ENCODE peak calls at places on chromosomes 12 and 14, in six cellular contexts. R is left lung, V is lung, T is fibroblast of lung, E is IMR-90, O is upper lobe of left lung. K is an unnamed sample. For H3K36me3, the result is how much of the 10 kb centered on the place peaks cover.

GRCh38 chr12:105799103-105799502 is 339.7 kb downstream of the NUAK1 start:
- DNase-seq in V (no peak), O (no peak), T (no peak), E (no peak), R (no peak), K (no peak)

GRCh38 chr12:59808317-59808910 is 212.6 kb downstream of the SLC16A7 start:
- DNase-seq in E (peak), R (no peak), O (no peak), V (no peak), T (peak), K (no peak)

GRCh38 chr12:109696485-109697269 is 16.9 kb upstream of the FAM222A start:
- DNase-seq in R (no peak), T (peak), V (no peak), O (no peak), E (peak), K (no peak)

GRCh38 chr14:24224618-24225071 is 7.5 kb downstream of the NEDD8 start:
- DNase-seq in V (no peak), O (no peak), R (no peak), T (peak), E (peak), K (no peak)

GRCh38 chr14:67763158-67763822 is 53.1 kb downstream of the ZFYVE26 start:
- DNase-seq in O (peak), R (no peak), T (no peak), E (no peak), V (no peak), K (no peak)

GRCh38 chr14:70822706-70823185 is 13.4 kb upstream of the MAP3K9 start:
- DNase-seq in V (no peak), T (peak), O (peak), R (peak), E (peak), K (no peak)

GRCh38 chr14:74358176-74358829 is 10.0 kb downstream of the VRTN start:
- DNase-seq in O (no peak), V (no peak), E (no peak), R (no peak), T (no peak), K (no peak)

GRCh38 chr12:64652346-64652745 is 42.1 kb downstream of the RASSF3 start:
- DNase-seq in T (no peak), O (no peak), E (no peak), R (no peak), V (no peak), K (no peak)

GRCh38 chr12:81274619-81275018 is 196.7 kb downstream of the ACSS3 start:
- DNase-seq in V (no peak), E (no peak), O (no peak), R (no peak), T (peak), K (no peak)

GRCh38 chr14:49992901-49993335 is 100.0 kb downstream of the ARF6 start:
- DNase-seq in R (no peak), E (peak), T (peak), O (no peak), V (no peak), K (no peak)

GRCh38 chr12:18861287-18861858 is 123.5 kb downstream of the CAPZA3 start:
- DNase-seq in V (no peak), R (no peak), O (no peak), E (peak), T (peak), K (no peak)

GRCh38 chr12:4355843-4356327 is 23.6 kb downstream of the FGF23 start:
- DNase-seq in E (peak), T (peak), O (no peak), V (no peak), R (no peak), K (no peak)

GRCh38 chr12:30794591-30795409 is 40.0 kb upstream of the CAPRIN2 start:
- DNase-seq in O (no peak), R (no peak), V (no peak), T (peak), E (peak), K (no peak)

GRCh38 chr14:51242545-51243490 is 2.8 kb downstream of the TMX1 start:
- DNase-seq in T (peak), R (no peak), O (no peak), E (no peak), V (no peak), K (no peak)

GRCh38 chr12:53590661-53591060 is 35.5 kb downstream of the ATF7 start:
- DNase-seq in R (no peak), V (no peak), T (no peak), E (no peak), O (no peak), K (no peak)

GRCh38 chr12:90963946-90964345 is 9.0 kb upstream of the CCER1 start:
- DNase-seq in T (no peak), O (no peak), R (no peak), V (no peak), E (no peak), K (no peak)

GRCh38 chr12:18750087-18750486 is 12.2 kb downstream of the CAPZA3 start:
- DNase-seq in T (peak), R (no peak), V (no peak), E (peak), O (peak), K (no peak)

GRCh38 chr14:24940213-24940783 is 109.6 kb downstream of the STXBP6 start:
- DNase-seq in E (no peak), R (no peak), T (no peak), V (no peak), O (no peak), K (no peak)

GRCh38 chr14:87830443-87831096 is 162.4 kb downstream of the GALC start:
- DNase-seq in T (no peak), V (no peak), O (no peak), R (no peak), E (no peak), K (no peak)

GRCh38 chr12:111124183-111124582 is 203.8 kb upstream of the MYL2 start:
- DNase-seq in V (no peak), O (no peak), E (no peak), T (no peak), R (no peak), K (no peak)

GRCh38 chr12:54891717-54892478 is 37.6 kb downstream of the MUCL1 start:
- DNase-seq in T (no peak), E (no peak), V (peak), O (peak), R (peak), K (no peak)

GRCh38 chr12:102740157-102741032 is 176.6 kb downstream of the PAH start:
- DNase-seq in T (peak), O (no peak), E (peak), R (no peak), V (no peak), K (no peak)

GRCh38 chr12:12527820-12528296 is 34.8 kb downstream of the DUSP16 start:
- DNase-seq in T (no peak), R (no peak), E (no peak), O (no peak), V (no peak), K (no peak)

GRCh38 chr12:39505025-39505424 is 62.1 kb upstream of the KIF21A start:
- DNase-seq in T (peak), O (no peak), V (no peak), E (no peak), R (no peak), K (no peak)

GRCh38 chr14:55705651-55706340 is 125.8 kb downstream of the KTN1 start:
- DNase-seq in E (no peak), O (peak), T (peak), R (peak), V (peak), K (no peak)

GRCh38 chr12:111366583-111366982 is 2.3 kb downstream of the PHETA1 start:
- DNase-seq in E (no peak), R (no peak), O (no peak), V (no peak), T (no peak), K (no peak)

GRCh38 chr12:72511493-72511892 is 239.3 kb downstream of the TRHDE start:
- DNase-seq in V (no peak), R (no peak), E (no peak), O (no peak), T (peak), K (no peak)

GRCh38 chr14:32417956-32418552 is 89.0 kb downstream of the AKAP6 start:
- DNase-seq in O (peak), E (peak), T (peak), V (peak), R (no peak), K (no peak)

GRCh38 chr12:6463211-6463610 is 7.3 kb downstream of the VAMP1 start:
- DNase-seq in O (no peak), R (no peak), E (no peak), V (no peak), T (no peak), K (no peak)

GRCh38 chr14:105904379-105904778 is 378.0 kb downstream of the TMEM121 start:
- DNase-seq in V (no peak), T (no peak), R (no peak), E (no peak), O (no peak), K (no peak)

GRCh38 chr12:98847242-98847641 is 202.2 kb downstream of the APAF1 start:
- DNase-seq in R (no peak), V (no peak), O (no peak), T (no peak), E (no peak), K (no peak)

GRCh38 chr12:4082809-4083447 is 190.6 kb upstream of the CCND2 start:
- DNase-seq in E (no peak), R (no peak), T (no peak), V (no peak), O (no peak), K (no peak)

GRCh38 chr12:106974525-106974924 is 12.4 kb downstream of the MTERF2 start:
- DNase-seq in T (no peak), V (no peak), O (no peak), R (no peak), E (no peak), K (no peak)

GRCh38 chr12:5307065-5307464 is 124.8 kb upstream of the NTF3 start:
- DNase-seq in R (no peak), V (no peak), E (no peak), O (no peak), T (no peak), K (no peak)

GRCh38 chr12:119842380-119842779 is 34.7 kb downstream of the CIT start:
- DNase-seq in R (no peak), O (no peak), T (no peak), V (no peak), E (no peak), K (no peak)
- H3K36me3 ChIP-seq in R (under half), O (under half), T (under half), V (under half), E (under half), K (under half)

GRCh38 chr12:131991816-131992430 is 42.2 kb downstream of the EP400 start:
- DNase-seq in T (peak), R (no peak), E (no peak), O (no peak), V (no peak), K (peak)
- H3K36me3 ChIP-seq in T (under half), R (half or more), E (half or more), O (half or more), V (half or more), K (half or more)

GRCh38 chr14:20384886-20385285 is 28.4 kb downstream of the TEP1 start:
- DNase-seq in R (no peak), E (no peak), V (no peak), O (no peak), T (no peak), K (no peak)
- H3K36me3 ChIP-seq in R (half or more), E (half or more), V (half or more), O (half or more), T (under half), K (half or more)

GRCh38 chr12:124428136-124428791 is 133.4 kb downstream of the RFLNA start:
- DNase-seq in E (peak), V (no peak), T (peak), O (no peak), R (no peak), K (no peak)

GRCh38 chr12:124423683-124424515 is 129.0 kb downstream of the RFLNA start:
- DNase-seq in E (no peak), R (no peak), V (no peak), T (no peak), O (no peak), K (no peak)

GRCh38 chr12:124426594-124427550 is 132.0 kb downstream of the RFLNA start:
- DNase-seq in E (no peak), V (no peak), O (no peak), R (no peak), T (no peak), K (no peak)

GRCh38 chr12:124424516-124424905 is 129.6 kb downstream of the RFLNA start:
- DNase-seq in T (no peak), V (no peak), E (no peak), R (no peak), O (no peak), K (no peak)

DNA sequence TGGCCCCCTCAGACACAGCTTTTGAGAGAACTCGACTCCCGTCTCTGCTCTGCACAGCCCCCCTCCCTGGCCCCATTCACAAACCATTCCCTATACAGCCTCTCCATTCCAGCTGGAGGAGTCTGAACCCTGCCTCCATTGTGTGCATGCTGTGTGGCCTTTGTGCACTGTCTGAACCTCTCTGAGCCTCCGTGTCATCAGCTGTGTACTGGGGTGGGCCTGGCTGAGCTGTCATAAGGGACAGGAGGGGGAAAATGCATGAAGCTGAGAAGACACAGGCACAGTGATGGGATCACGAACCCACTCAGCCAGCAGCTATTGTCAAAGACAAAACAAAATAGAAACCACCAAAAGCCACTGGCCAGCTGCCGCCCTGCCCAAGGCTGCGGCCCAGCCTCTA is 130.8 kb downstream of the RFLNA start:
- DNase-seq in R (no peak), O (no peak), T (no peak), V (no peak), E (no peak), K (no peak)
- H3K36me3 ChIP-seq in R (half or more), O (under half), T (under half), V (under half), E (under half), K (half or more)

GRCh38 chr14:34781242-34781641 is 66.8 kb upstream of the CFL2 start:
- DNase-seq in E (peak), O (no peak), V (no peak), R (no peak), T (peak), K (no peak)

GRCh38 chr14:34780646-34781045 is 66.3 kb upstream of the CFL2 start:
- DNase-seq in O (no peak), R (no peak), E (no peak), V (no peak), T (no peak), K (no peak)

GRCh38 chr14:34775922-34776321 is 61.5 kb upstream of the CFL2 start:
- DNase-seq in O (no peak), V (no peak), E (no peak), T (no peak), R (no peak), K (no peak)

GRCh38 chr14:34782031-34782430 is 67.6 kb upstream of the CFL2 start:
- DNase-seq in O (no peak), R (no peak), E (no peak), V (no peak), T (no peak), K (no peak)

GRCh38 chr14:34778744-34779143 is 64.4 kb upstream of the CFL2 start:
- DNase-seq in V (no peak), E (no peak), T (no peak), R (no peak), O (no peak), K (no peak)
- H3K36me3 ChIP-seq in V (under half), E (under half), T (under half), R (half or more), O (under half), K (half or more)

DNA sequence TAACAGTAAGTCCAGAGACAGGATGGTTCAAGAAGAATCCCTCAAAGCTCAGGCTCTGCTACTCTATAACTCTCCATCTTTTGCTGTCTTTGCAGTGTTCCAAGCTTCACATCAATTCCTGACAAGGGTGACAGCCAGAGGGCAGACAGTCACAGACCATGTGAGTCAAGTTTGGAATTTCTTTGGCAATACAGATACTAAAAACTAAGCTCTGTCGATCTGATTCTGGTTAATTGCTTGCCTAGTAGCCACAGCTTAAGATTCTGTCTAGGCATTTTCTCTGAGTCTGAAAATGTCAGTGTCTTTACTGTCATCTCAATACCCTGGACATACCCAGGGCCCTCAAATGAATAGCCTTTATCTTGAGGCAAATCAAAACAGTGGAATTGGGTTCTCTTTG is 153.7 kb downstream of the CEP128 start:
- DNase-seq in T (no peak), R (no peak), V (no peak), E (no peak), O (no peak), K (no peak)
- H3K36me3 ChIP-seq in T (under half), R (under half), V (under half), E (under half), O (under half), K (under half)

GRCh38 chr12:116000252-116000651 is 277.2 kb downstream of the MED13L start:
- DNase-seq in O (no peak), R (no peak), V (no peak), T (no peak), E (no peak), K (no peak)

GRCh38 chr12:115998789-115999478 is 278.6 kb downstream of the MED13L start:
- DNase-seq in O (no peak), T (peak), E (peak), V (no peak), R (no peak), K (no peak)

GRCh38 chr12:115999582-115999981 is 277.9 kb downstream of the MED13L start:
- DNase-seq in V (no peak), E (no peak), T (no peak), R (no peak), O (no peak), K (no peak)

GRCh38 chr12:116006141-116006540 is 271.4 kb downstream of the MED13L start:
- DNase-seq in T (no peak), V (no peak), R (no peak), E (no peak), O (no peak), K (no peak)

DNA sequence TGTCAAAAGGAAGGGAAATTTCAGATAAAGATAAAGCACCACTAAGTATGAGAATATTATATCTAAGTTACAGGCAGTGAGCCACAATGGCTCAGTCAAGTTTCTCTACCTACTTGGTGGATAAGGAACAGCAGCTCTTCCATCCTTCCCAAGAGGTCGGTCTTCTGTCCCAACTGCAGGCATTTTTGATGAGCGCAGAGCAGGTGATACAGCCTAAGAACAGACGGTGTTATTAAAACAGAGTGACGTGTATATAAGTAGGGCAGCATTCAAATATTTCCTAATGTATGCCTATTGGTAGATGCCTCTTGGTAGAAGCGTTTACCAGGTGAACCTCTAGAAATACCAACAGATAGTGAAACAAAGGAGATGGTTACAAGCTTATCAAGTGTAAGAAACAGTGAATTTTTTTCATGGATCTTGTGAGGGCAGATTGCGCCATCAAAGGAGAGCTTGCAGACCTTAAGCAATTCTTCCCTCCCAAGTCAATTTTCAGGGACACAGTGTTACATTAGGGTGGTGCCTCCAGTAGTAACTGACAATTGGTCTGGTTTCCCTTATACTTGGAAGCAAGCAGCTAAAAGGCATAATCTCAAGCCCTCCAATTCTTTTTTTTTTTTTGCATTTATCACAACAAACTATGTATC is 274.5 kb downstream of the MED13L start:
- DNase-seq in V (no peak), O (no peak), R (no peak), T (no peak), E (peak), K (no peak)
- H3K36me3 ChIP-seq in V (under half), O (under half), R (half or more), T (under half), E (under half), K (half or more)

DNA sequence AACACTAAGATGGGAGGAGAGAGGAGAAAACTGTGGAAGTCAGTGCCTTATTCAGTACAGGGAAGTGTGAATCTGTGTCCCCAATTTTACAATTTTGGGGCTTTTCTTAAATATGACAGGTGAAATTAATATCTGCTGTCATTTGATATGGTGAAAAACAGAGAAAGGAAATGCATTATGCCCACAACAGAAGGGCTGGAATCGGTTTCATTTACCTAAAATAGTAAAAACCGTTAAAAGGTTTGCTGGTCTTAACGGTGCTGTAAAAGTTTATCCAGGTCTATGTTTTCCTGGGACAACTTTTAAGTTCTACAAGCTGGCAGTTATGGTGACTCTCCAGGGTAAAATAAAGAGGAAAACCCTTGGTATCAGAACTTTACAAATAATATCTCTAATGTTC is 310.8 kb downstream of the FUT8 start:
- DNase-seq in E (no peak), R (no peak), V (no peak), O (no peak), T (no peak), K (no peak)
- H3K36me3 ChIP-seq in E (under half), R (under half), V (under half), O (under half), T (under half), K (under half)

GRCh38 chr12:122238861-122239260 is 13.0 kb upstream of the DIABLO start:
- DNase-seq in T (no peak), V (no peak), R (no peak), O (no peak), E (no peak), K (no peak)

GRCh38 chr12:122245553-122245952 is 19.7 kb upstream of the DIABLO start:
- DNase-seq in T (no peak), V (no peak), O (no peak), E (no peak), R (no peak), K (no peak)

GRCh38 chr12:122244565-122245371 is 18.9 kb upstream of the DIABLO start:
- DNase-seq in E (no peak), O (no peak), V (no peak), R (no peak), T (no peak), K (no peak)

DNA sequence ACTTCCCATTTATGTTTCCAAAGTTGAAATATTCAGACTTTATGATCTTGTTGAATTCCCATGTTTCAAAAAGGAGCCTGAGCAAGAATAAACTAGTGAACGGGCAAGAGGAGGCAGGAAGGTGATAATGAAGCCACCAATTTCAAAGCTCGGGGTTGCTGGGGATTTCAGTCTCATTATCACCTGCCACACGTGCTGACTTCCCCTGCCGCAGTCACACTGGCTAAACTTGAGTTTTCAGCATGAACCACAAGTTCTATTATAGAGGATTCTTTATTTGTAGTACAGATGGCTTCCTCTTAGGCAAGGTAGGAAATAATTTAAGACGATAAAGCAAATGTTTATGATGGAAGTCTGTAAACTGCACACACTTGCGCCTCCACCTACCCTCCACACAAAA is 18.1 kb upstream of the DIABLO start:
- DNase-seq in R (no peak), V (no peak), O (no peak), E (no peak), T (no peak), K (no peak)
- H3K36me3 ChIP-seq in R (half or more), V (under half), O (under half), E (under half), T (under half), K (half or more)